ENCODE peak calls at places on chromosomes 7 and 10, in four cellular contexts. One of them, this sample, is unnamed.

GRCh38 chr10:28508304-28508925 is 24.5 kb upstream of the WAC start:
- DNase-seq in neural progenitor cell: no peak
- DNase-seq in GM23338: no peak
- DNase-seq in SK-N-SH: no peak
- DNase-seq in this sample: no peak

GRCh38 chr10:77131214-77131613 is 506.4 kb downstream of the KCNMA1 start:
- DNase-seq in neural progenitor cell: no peak
- DNase-seq in GM23338: no peak
- DNase-seq in SK-N-SH: no peak
- DNase-seq in this sample: no peak

GRCh38 chr7:123824754-123825067 is 20.3 kb upstream of the HYAL4 start:
- DNase-seq in neural progenitor cell: no peak
- DNase-seq in GM23338: no peak
- DNase-seq in SK-N-SH: no peak
- DNase-seq in this sample: no peak

GRCh38 chr7:81887098-81887497 is 117.3 kb upstream of the HGF start:
- DNase-seq in neural progenitor cell: no peak
- DNase-seq in GM23338: no peak
- DNase-seq in SK-N-SH: peak; percentile 15
- DNase-seq in this sample: peak; percentile 82

GRCh38 chr7:129176853-129177369 is 11.5 kb upstream of the SMO start:
- DNase-seq in neural progenitor cell: no peak
- DNase-seq in GM23338: no peak
- DNase-seq in SK-N-SH: no peak
- DNase-seq in this sample: no peak

GRCh38 chr7:391961-392524 is 102.1 kb downstream of the FOXL3 start:
- DNase-seq in neural progenitor cell: no peak
- DNase-seq in GM23338: no peak
- DNase-seq in SK-N-SH: peak; percentile 22
- DNase-seq in this sample: no peak

GRCh38 chr10:115125505-115125904 is 32.3 kb downstream of the ATRNL1 start:
- DNase-seq in neural progenitor cell: no peak
- DNase-seq in GM23338: no peak
- DNase-seq in SK-N-SH: no peak
- DNase-seq in this sample: no peak

GRCh38 chr10:10745281-10745680 is 272.4 kb upstream of the CELF2 start:
- DNase-seq in neural progenitor cell: no peak
- DNase-seq in GM23338: peak; percentile 5
- DNase-seq in SK-N-SH: no peak
- DNase-seq in this sample: no peak

GRCh38 chr7:103702454-103702853 is 256.4 kb upstream of the SLC26A5 start:
- DNase-seq in neural progenitor cell: no peak
- DNase-seq in GM23338: no peak
- DNase-seq in SK-N-SH: no peak
- DNase-seq in this sample: no peak

GRCh38 chr7:50580053-50580452 is 14.8 kb upstream of the DDC start:
- DNase-seq in neural progenitor cell: no peak
- DNase-seq in GM23338: no peak
- DNase-seq in SK-N-SH: no peak
- DNase-seq in this sample: no peak

GRCh38 chr7:75762350-75762917 is 9.6 kb downstream of the CCL26 start:
- DNase-seq in neural progenitor cell: peak; percentile 69
- DNase-seq in GM23338: peak; percentile 88
- DNase-seq in SK-N-SH: peak; percentile 84
- DNase-seq in this sample: peak; percentile 67

GRCh38 chr7:18583305-18583704 is 87.8 kb downstream of the HDAC9 start:
- DNase-seq in neural progenitor cell: no peak
- DNase-seq in GM23338: no peak
- DNase-seq in SK-N-SH: no peak
- DNase-seq in this sample: no peak

GRCh38 chr7:2924866-2925840 is 81.0 kb upstream of the GNA12 start:
- DNase-seq in neural progenitor cell: no peak
- DNase-seq in GM23338: no peak
- DNase-seq in SK-N-SH: no peak
- DNase-seq in this sample: no peak

GRCh38 chr10:98748298-98748697 is 301.6 kb upstream of the HPS1 start:
- DNase-seq in neural progenitor cell: peak; percentile 65
- DNase-seq in GM23338: peak; percentile 83
- DNase-seq in SK-N-SH: peak; percentile 24
- DNase-seq in this sample: peak; percentile 66

GRCh38 chr7:137538361-137538762 is 194.8 kb upstream of the PTN start:
- DNase-seq in neural progenitor cell: no peak
- DNase-seq in GM23338: no peak
- DNase-seq in SK-N-SH: no peak
- DNase-seq in this sample: no peak

GRCh38 chr10:46006219-46006618 is 24.2 kb downstream of the NCOA4 start:
- DNase-seq in neural progenitor cell: no peak
- DNase-seq in GM23338: no peak
- DNase-seq in SK-N-SH: no peak
- DNase-seq in this sample: no peak

GRCh38 chr10:51838506-51838905 is 139.1 kb upstream of the CSTF2T start:
- DNase-seq in neural progenitor cell: peak; percentile 59
- DNase-seq in GM23338: peak; percentile 35
- DNase-seq in SK-N-SH: no peak
- DNase-seq in this sample: no peak

GRCh38 chr7:44284881-44285541 is 40.4 kb downstream of the CAMK2B start:
- DNase-seq in neural progenitor cell: no peak
- DNase-seq in GM23338: no peak
- DNase-seq in SK-N-SH: peak; percentile 60
- DNase-seq in this sample: no peak

GRCh38 chr10:7121154-7121797 is 289.6 kb downstream of the SFMBT2 start:
- DNase-seq in neural progenitor cell: peak; percentile 75
- DNase-seq in GM23338: peak; percentile 90
- DNase-seq in SK-N-SH: peak; percentile 77
- DNase-seq in this sample: peak; percentile 44

GRCh38 chr7:25029075-25029474 is 49.1 kb upstream of the OSBPL3 start:
- DNase-seq in neural progenitor cell: no peak
- DNase-seq in GM23338: no peak
- DNase-seq in SK-N-SH: no peak
- DNase-seq in this sample: no peak

GRCh38 chr7:139798221-139798620 is 20.4 kb upstream of the HIPK2 start:
- DNase-seq in neural progenitor cell: no peak
- DNase-seq in GM23338: peak; percentile 15
- DNase-seq in SK-N-SH: no peak
- DNase-seq in this sample: peak; percentile 97

GRCh38 chr10:69716711-69717560 is 84.8 kb upstream of the COL13A1 start:
- DNase-seq in neural progenitor cell: peak; percentile 86
- DNase-seq in GM23338: peak; percentile 91
- DNase-seq in SK-N-SH: peak; percentile 84
- DNase-seq in this sample: peak; percentile 45

GRCh38 chr10:18140149-18140956 is at the start of gene CACNB2:
- DNase-seq in neural progenitor cell: peak; percentile 84
- DNase-seq in GM23338: peak; percentile 77
- DNase-seq in SK-N-SH: peak; percentile 86
- DNase-seq in this sample: no peak

GRCh38 chr7:22782616-22783232 is 39.9 kb downstream of the TOMM7 start:
- DNase-seq in neural progenitor cell: peak; percentile 76
- DNase-seq in GM23338: peak; percentile 84
- DNase-seq in SK-N-SH: peak; percentile 76
- DNase-seq in this sample: peak; percentile 66

GRCh38 chr7:33157311-33157710 is 27.9 kb downstream of the BBS9 start:
- DNase-seq in neural progenitor cell: no peak
- DNase-seq in GM23338: no peak
- DNase-seq in SK-N-SH: no peak
- DNase-seq in this sample: peak; percentile 33

GRCh38 chr10:47165711-47166404 is 134.1 kb upstream of the GDF10 start:
- DNase-seq in neural progenitor cell: no peak
- DNase-seq in GM23338: no peak
- DNase-seq in SK-N-SH: no peak
- DNase-seq in this sample: no peak

GRCh38 chr10:24153016-24153415 is 55.9 kb upstream of the KIAA1217 start:
- DNase-seq in neural progenitor cell: no peak
- DNase-seq in GM23338: no peak
- DNase-seq in SK-N-SH: no peak
- DNase-seq in this sample: no peak

GRCh38 chr7:3430588-3430987 is 129.5 kb downstream of the SDK1 start:
- DNase-seq in neural progenitor cell: peak; percentile 54
- DNase-seq in GM23338: peak; percentile 84
- DNase-seq in SK-N-SH: no peak
- DNase-seq in this sample: no peak

GRCh38 chr7:142248-142955 is 50.0 kb upstream of the FAM20C start:
- DNase-seq in neural progenitor cell: no peak
- DNase-seq in GM23338: no peak
- DNase-seq in SK-N-SH: no peak
- DNase-seq in this sample: no peak

GRCh38 chr7:156989766-156990535 is 20.5 kb downstream of the MNX1 start:
- DNase-seq in neural progenitor cell: no peak
- DNase-seq in GM23338: no peak
- DNase-seq in SK-N-SH: peak; percentile 34
- DNase-seq in this sample: no peak

GRCh38 chr10:63561421-63561820 is 40.2 kb downstream of the REEP3 start:
- DNase-seq in neural progenitor cell: no peak
- DNase-seq in GM23338: no peak
- DNase-seq in SK-N-SH: no peak
- DNase-seq in this sample: no peak

GRCh38 chr7:42154168-42154567 is 82.8 kb downstream of the GLI3 start:
- DNase-seq in neural progenitor cell: no peak
- DNase-seq in GM23338: no peak
- DNase-seq in SK-N-SH: no peak
- DNase-seq in this sample: no peak

GRCh38 chr7:87047-87446 is 105.3 kb upstream of the FAM20C start:
- DNase-seq in neural progenitor cell: peak; percentile 1
- DNase-seq in GM23338: no peak
- DNase-seq in SK-N-SH: no peak
- DNase-seq in this sample: no peak

GRCh38 chr10:29616542-29616941 is 18.2 kb downstream of the SVIL start:
- DNase-seq in neural progenitor cell: no peak
- DNase-seq in GM23338: no peak
- DNase-seq in SK-N-SH: no peak
- DNase-seq in this sample: no peak

GRCh38 chr10:71597821-71598498 is 121.6 kb downstream of the C10orf105 start:
- DNase-seq in neural progenitor cell: no peak
- DNase-seq in GM23338: no peak
- DNase-seq in SK-N-SH: no peak
- DNase-seq in this sample: no peak

GRCh38 chr7:129959480-129960332 is 6.9 kb upstream of the UBE2H start:
- DNase-seq in neural progenitor cell: no peak
- DNase-seq in GM23338: no peak
- DNase-seq in SK-N-SH: no peak
- DNase-seq in this sample: no peak

GRCh38 chr7:4045450-4045849 is 636.6 kb upstream of the FOXK1 start:
- DNase-seq in neural progenitor cell: no peak
- DNase-seq in GM23338: no peak
- DNase-seq in SK-N-SH: no peak
- DNase-seq in this sample: no peak

GRCh38 chr7:90595801-90596683 is at the start of gene CDK14:
- DNase-seq in neural progenitor cell: peak; percentile 92
- DNase-seq in GM23338: peak; percentile 91
- DNase-seq in SK-N-SH: peak; percentile 96
- DNase-seq in this sample: peak; percentile 73

GRCh38 chr10:102396251-102396650 is 746 bp downstream of the NFKB2 start:
- DNase-seq in neural progenitor cell: no peak
- DNase-seq in GM23338: no peak
- DNase-seq in SK-N-SH: no peak
- DNase-seq in this sample: peak; percentile 41
- TF ChIP-seq EZH2phosphoT487 in neural progenitor cell: no peak
- TF ChIP-seq EZH2phosphoT487 in GM23338: no peak
- TF ChIP-seq EZH2phosphoT487 in SK-N-SH: no peak
- TF ChIP-seq EZH2phosphoT487 in this sample: no peak

GRCh38 chr10:31421322-31421721 is 102.3 kb downstream of the ZEB1 start:
- DNase-seq in neural progenitor cell: no peak
- DNase-seq in GM23338: no peak
- DNase-seq in SK-N-SH: no peak
- DNase-seq in this sample: no peak

GRCh38 chr10:31418481-31418880 is 99.5 kb downstream of the ZEB1 start:
- DNase-seq in neural progenitor cell: no peak
- DNase-seq in GM23338: no peak
- DNase-seq in SK-N-SH: no peak
- DNase-seq in this sample: no peak

GRCh38 chr10:31424473-31424872 is 105.5 kb downstream of the ZEB1 start:
- DNase-seq in neural progenitor cell: no peak
- DNase-seq in GM23338: no peak
- DNase-seq in SK-N-SH: no peak
- DNase-seq in this sample: no peak

GRCh38 chr10:31422634-31423033 is 103.6 kb downstream of the ZEB1 start:
- DNase-seq in neural progenitor cell: no peak
- DNase-seq in GM23338: no peak
- DNase-seq in SK-N-SH: no peak
- DNase-seq in this sample: no peak

GRCh38 chr10:31419394-31420063 is 100.5 kb downstream of the ZEB1 start:
- DNase-seq in neural progenitor cell: no peak
- DNase-seq in GM23338: no peak
- DNase-seq in SK-N-SH: no peak
- DNase-seq in this sample: no peak
- TF ChIP-seq EZH2phosphoT487 in neural progenitor cell: no peak
- TF ChIP-seq EZH2phosphoT487 in GM23338: no peak
- TF ChIP-seq EZH2phosphoT487 in SK-N-SH: no peak
- TF ChIP-seq EZH2phosphoT487 in this sample: no peak

GRCh38 chr7:121182281-121182680 is 146.5 kb upstream of the WNT16 start:
- DNase-seq in neural progenitor cell: no peak
- DNase-seq in GM23338: no peak
- DNase-seq in SK-N-SH: no peak
- DNase-seq in this sample: no peak

GRCh38 chr7:121181357-121181756 is 147.4 kb upstream of the WNT16 start:
- DNase-seq in neural progenitor cell: no peak
- DNase-seq in GM23338: no peak
- DNase-seq in SK-N-SH: no peak
- DNase-seq in this sample: no peak

GRCh38 chr7:121186746-121187145 is 142.1 kb upstream of the WNT16 start:
- DNase-seq in neural progenitor cell: no peak
- DNase-seq in GM23338: no peak
- DNase-seq in SK-N-SH: no peak
- DNase-seq in this sample: peak; percentile 21

GRCh38 chr7:121180436-121181063 is 148.2 kb upstream of the WNT16 start:
- DNase-seq in neural progenitor cell: no peak
- DNase-seq in GM23338: no peak
- DNase-seq in SK-N-SH: no peak
- DNase-seq in this sample: no peak

DNA sequence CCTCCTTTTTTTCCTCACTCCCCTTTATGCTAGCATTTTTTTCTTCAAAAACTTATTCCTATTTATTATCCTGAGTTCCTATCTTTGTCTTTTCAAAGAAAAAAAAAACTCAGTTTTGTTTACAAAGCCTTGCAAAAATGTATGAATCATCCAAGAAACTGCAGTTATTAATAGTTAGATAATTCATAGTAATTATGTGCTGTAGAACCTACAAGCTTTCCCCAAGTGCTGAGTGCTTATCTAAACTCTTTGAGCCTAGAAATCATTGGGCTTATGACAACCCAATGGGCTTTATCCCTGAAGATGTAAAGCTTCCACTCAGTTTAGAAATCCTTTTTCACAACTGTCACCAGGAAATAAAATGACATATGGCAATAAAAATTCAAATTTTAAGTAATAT is 145.9 kb upstream of the WNT16 start:
- DNase-seq in neural progenitor cell: no peak
- DNase-seq in GM23338: no peak
- DNase-seq in SK-N-SH: no peak
- DNase-seq in this sample: no peak
- TF ChIP-seq EZH2phosphoT487 in neural progenitor cell: no peak
- TF ChIP-seq EZH2phosphoT487 in GM23338: no peak
- TF ChIP-seq EZH2phosphoT487 in SK-N-SH: no peak
- TF ChIP-seq EZH2phosphoT487 in this sample: no peak

GRCh38 chr7:30983042-30983913 is 19.5 kb downstream of the GHRHR start:
- DNase-seq in neural progenitor cell: peak; percentile 94
- DNase-seq in GM23338: peak; percentile 95
- DNase-seq in SK-N-SH: peak; percentile 94
- DNase-seq in this sample: peak; percentile 77
- TF ChIP-seq EZH2phosphoT487 in neural progenitor cell: no peak
- TF ChIP-seq EZH2phosphoT487 in GM23338: no peak
- TF ChIP-seq EZH2phosphoT487 in SK-N-SH: no peak
- TF ChIP-seq EZH2phosphoT487 in this sample: no peak

This sample was measured in MM.1S.